ENCODE peak calls at places on chromosome 6, in four cellular contexts. One of them, this sample, is unnamed.

GRCh38 chr6:138563650-138564049 is 64.4 kb upstream of the NHSL1 start:
- DNase-seq in GM12878: no peak
- DNase-seq in K562: no peak
- DNase-seq in HepG2: no peak
- DNase-seq in this sample: no peak

GRCh38 chr6:36204068-36204753 is 7.7 kb downstream of the BRPF3 start:
- DNase-seq in K562: no peak
- DNase-seq in GM12878: peak
- DNase-seq in HepG2: no peak
- DNase-seq in this sample: no peak

GRCh38 chr6:30568245-30568644 is 3.0 kb upstream of the ABCF1 start:
- DNase-seq in K562: peak
- DNase-seq in GM12878: no peak
- DNase-seq in HepG2: no peak
- DNase-seq in this sample: no peak

GRCh38 chr6:39961178-39961577 is 26.9 kb upstream of the MOCS1 start:
- DNase-seq in K562: no peak
- DNase-seq in GM12878: no peak
- DNase-seq in HepG2: no peak
- DNase-seq in this sample: no peak

GRCh38 chr6:132973556-132973993 is 159.2 kb downstream of the RPS12 start:
- DNase-seq in GM12878: no peak
- DNase-seq in K562: no peak
- DNase-seq in HepG2: no peak
- DNase-seq in this sample: no peak

GRCh38 chr6:126662966-126663365 is 323.1 kb downstream of the CENPW start:
- DNase-seq in GM12878: no peak
- DNase-seq in K562: no peak
- DNase-seq in HepG2: no peak
- DNase-seq in this sample: no peak

GRCh38 chr6:150263765-150264415 is 104.9 kb upstream of the IYD start:
- DNase-seq in K562: no peak
- DNase-seq in GM12878: no peak
- DNase-seq in HepG2: no peak
- DNase-seq in this sample: no peak

GRCh38 chr6:43823879-43824740 is 54.1 kb downstream of the VEGFA start:
- DNase-seq in GM12878: no peak
- DNase-seq in HepG2: peak
- DNase-seq in K562: peak
- DNase-seq in this sample: no peak

GRCh38 chr6:125789576-125790402 is 971 bp upstream of the NCOA7 start:
- DNase-seq in HepG2: peak
- DNase-seq in GM12878: no peak
- DNase-seq in K562: peak
- DNase-seq in this sample: no peak

GRCh38 chr6:98831057-98832031 is 3.0 kb upstream of the POU3F2 start:
- DNase-seq in HepG2: no peak
- DNase-seq in K562: no peak
- DNase-seq in GM12878: no peak
- DNase-seq in this sample: peak

GRCh38 chr6:61193771-61194170 is 1092.3 kb downstream of the KHDRBS2 start:
- DNase-seq in GM12878: no peak
- DNase-seq in HepG2: no peak
- DNase-seq in K562: no peak
- DNase-seq in this sample: no peak

GRCh38 chr6:73665686-73666319 is 12.0 kb upstream of the SLC17A5 start:
- DNase-seq in K562: no peak
- DNase-seq in GM12878: no peak
- DNase-seq in HepG2: no peak
- DNase-seq in this sample: no peak

GRCh38 chr6:126195625-126196236 is 144.2 kb upstream of the CENPW start:
- DNase-seq in GM12878: no peak
- DNase-seq in HepG2: no peak
- DNase-seq in K562: peak
- DNase-seq in this sample: no peak

GRCh38 chr6:36885461-36886401 is at the start of gene C6orf89:
- DNase-seq in GM12878: peak
- DNase-seq in HepG2: peak
- DNase-seq in K562: peak
- DNase-seq in this sample: peak

GRCh38 chr6:159916237-159916636 is 25.4 kb downstream of the MAS1 start:
- DNase-seq in HepG2: no peak
- DNase-seq in GM12878: no peak
- DNase-seq in K562: no peak
- DNase-seq in this sample: no peak

GRCh38 chr6:109714156-109714555 is 23.1 kb downstream of the FIG4 start:
- DNase-seq in HepG2: no peak
- DNase-seq in K562: no peak
- DNase-seq in GM12878: no peak
- DNase-seq in this sample: no peak

GRCh38 chr6:73024598-73024997 is 200.7 kb downstream of the KHDC1L start:
- DNase-seq in GM12878: no peak
- DNase-seq in HepG2: no peak
- DNase-seq in K562: no peak
- DNase-seq in this sample: no peak

DNA sequence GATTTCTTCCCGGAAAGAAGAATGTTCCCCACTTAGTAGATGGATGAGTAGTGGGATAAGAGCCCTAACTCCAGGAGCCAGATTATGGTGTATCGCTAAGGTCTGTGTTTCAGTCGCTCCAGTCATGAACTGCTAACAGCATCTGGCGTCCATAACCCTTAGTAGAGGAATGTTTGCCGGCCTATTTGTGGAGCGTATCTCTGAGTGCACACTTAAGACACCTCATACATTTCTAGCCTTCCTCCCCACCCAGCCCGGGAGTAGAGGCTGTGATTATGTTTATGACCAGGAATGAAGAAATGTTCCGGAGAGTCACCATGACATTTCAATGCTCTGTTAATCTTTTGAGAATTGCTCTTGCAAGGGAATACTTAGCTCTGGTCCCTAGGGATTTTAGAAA is 251.1 kb upstream of the SOX4 start:
- DNase-seq in K562: no peak
- DNase-seq in GM12878: no peak
- DNase-seq in HepG2: no peak
- DNase-seq in this sample: no peak
- TF ChIP-seq CEBPB in K562: no peak
- TF ChIP-seq CEBPB in GM12878: no peak
- TF ChIP-seq CEBPB in HepG2: no peak
- TF ChIP-seq CEBPB in this sample: no peak

DNA sequence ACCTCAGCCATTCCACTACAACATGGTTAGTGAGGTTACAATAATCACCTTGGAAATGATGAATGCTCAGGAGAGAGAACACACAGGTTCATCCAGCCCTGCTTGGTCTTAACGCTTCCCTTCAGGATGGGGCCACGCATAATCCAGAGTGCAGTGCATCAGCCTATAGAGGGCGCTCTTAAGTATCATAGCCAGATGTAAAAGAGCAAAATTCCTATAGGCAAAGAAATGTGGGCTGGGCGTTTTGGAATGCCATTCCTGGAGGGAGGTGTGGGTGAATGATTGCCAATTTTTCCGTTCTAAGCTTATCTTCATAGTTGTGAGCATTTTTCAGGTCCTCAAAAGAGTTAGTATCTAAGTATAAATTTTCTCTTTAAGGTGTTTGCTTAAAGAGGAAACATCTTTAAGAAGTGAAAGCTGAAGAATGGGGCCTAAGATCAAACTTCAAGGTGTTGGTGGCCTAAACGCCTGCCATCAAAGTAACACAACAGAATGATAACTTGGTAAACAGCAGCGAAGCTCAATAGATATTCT is 1.8 kb downstream of the RIPOR2 start:
- DNase-seq in K562: peak
- DNase-seq in GM12878: no peak
- DNase-seq in HepG2: peak
- DNase-seq in this sample: peak
- TF ChIP-seq HDAC6 in K562: no peak
- TF ChIP-seq HDAC6 in GM12878: no peak
- TF ChIP-seq HDAC6 in HepG2: no peak
- TF ChIP-seq HDAC6 in this sample: no peak

GRCh38 chr6:12656841-12657435 is 59.6 kb upstream of the PHACTR1 start:
- DNase-seq in HepG2: no peak
- DNase-seq in K562: no peak
- DNase-seq in GM12878: no peak
- DNase-seq in this sample: no peak
- TF ChIP-seq CEBPB in HepG2: no peak
- TF ChIP-seq CEBPB in K562: no peak
- TF ChIP-seq CEBPB in GM12878: no peak
- TF ChIP-seq CEBPB in this sample: no peak

GRCh38 chr6:157929076-157929475 is 52.6 kb upstream of the SYNJ2 start:
- DNase-seq in K562: no peak
- DNase-seq in HepG2: no peak
- DNase-seq in GM12878: no peak
- DNase-seq in this sample: no peak

GRCh38 chr6:157929765-157930319 is 51.8 kb upstream of the SYNJ2 start:
- DNase-seq in K562: no peak
- DNase-seq in HepG2: no peak
- DNase-seq in GM12878: no peak
- DNase-seq in this sample: no peak

GRCh38 chr6:157925771-157926170 is 55.9 kb upstream of the SYNJ2 start:
- DNase-seq in HepG2: no peak
- DNase-seq in K562: no peak
- DNase-seq in GM12878: no peak
- DNase-seq in this sample: no peak

DNA sequence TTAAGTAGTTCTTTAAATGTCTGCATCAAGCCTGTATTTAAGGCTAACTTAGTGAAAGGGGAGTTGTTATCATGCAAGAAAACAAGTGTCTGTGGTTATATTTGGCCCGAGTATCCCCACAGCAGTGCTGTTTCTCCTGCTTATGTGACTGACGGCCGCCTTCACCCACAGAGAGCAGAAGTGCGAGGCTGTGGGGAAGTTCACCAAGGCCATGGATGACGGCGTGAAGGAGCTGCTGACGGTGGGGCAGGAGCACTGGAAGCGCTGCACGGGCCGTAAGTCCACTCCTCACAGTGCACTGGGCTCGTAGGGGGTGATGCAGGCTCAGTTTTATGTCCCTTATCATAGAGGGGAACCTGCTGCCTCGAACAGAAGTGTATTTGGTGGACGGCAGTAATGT is 53.2 kb upstream of the SYNJ2 start:
- DNase-seq in HepG2: no peak
- DNase-seq in K562: no peak
- DNase-seq in GM12878: no peak
- DNase-seq in this sample: no peak
- TF ChIP-seq HDAC6 in HepG2: no peak
- TF ChIP-seq HDAC6 in K562: no peak
- TF ChIP-seq HDAC6 in GM12878: no peak
- TF ChIP-seq HDAC6 in this sample: no peak

DNA sequence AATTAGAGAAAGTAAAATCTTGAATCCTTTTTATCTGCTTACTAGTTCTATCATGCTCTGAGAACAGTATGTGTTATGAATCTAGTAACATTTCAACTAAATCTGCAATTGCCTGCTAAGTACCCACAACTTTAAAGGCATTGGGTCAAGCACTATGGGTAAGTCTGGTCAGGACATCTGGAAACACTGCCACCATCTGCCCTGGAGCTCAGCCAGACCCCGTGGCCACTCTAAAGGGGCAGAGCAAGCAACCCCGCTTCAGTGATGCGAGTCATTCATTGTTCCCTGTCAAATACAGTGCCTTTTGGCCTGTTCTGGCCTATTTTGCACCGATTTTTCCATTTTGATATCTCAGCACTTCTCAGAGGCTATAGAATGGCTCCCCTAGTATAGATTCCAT is 33.7 kb downstream of the TSPYL4 start:
- DNase-seq in K562: peak
- DNase-seq in HepG2: no peak
- DNase-seq in GM12878: no peak
- DNase-seq in this sample: no peak
- TF ChIP-seq CEBPB in K562: no peak
- TF ChIP-seq CEBPB in HepG2: no peak
- TF ChIP-seq CEBPB in GM12878: no peak
- TF ChIP-seq CEBPB in this sample: no peak

GRCh38 chr6:63844287-63844686 is 208.7 kb downstream of the PHF3 start:
- DNase-seq in K562: no peak
- DNase-seq in GM12878: no peak
- DNase-seq in HepG2: no peak
- DNase-seq in this sample: no peak

GRCh38 chr6:63839485-63839884 is 203.9 kb downstream of the PHF3 start:
- DNase-seq in K562: no peak
- DNase-seq in HepG2: no peak
- DNase-seq in GM12878: no peak
- DNase-seq in this sample: no peak
- TF ChIP-seq HDAC6 in K562: no peak
- TF ChIP-seq HDAC6 in HepG2: no peak
- TF ChIP-seq HDAC6 in GM12878: no peak
- TF ChIP-seq HDAC6 in this sample: no peak

GRCh38 chr6:128882560-128882959 is 378 bp upstream of the LAMA2 start:
- DNase-seq in K562: no peak
- DNase-seq in HepG2: no peak
- DNase-seq in GM12878: no peak
- DNase-seq in this sample: no peak

GRCh38 chr6:128885381-128885780 is 2.4 kb downstream of the LAMA2 start:
- DNase-seq in HepG2: no peak
- DNase-seq in K562: no peak
- DNase-seq in GM12878: no peak
- DNase-seq in this sample: no peak

GRCh38 chr6:128888444-128889175 is 5.7 kb downstream of the LAMA2 start:
- DNase-seq in HepG2: no peak
- DNase-seq in K562: no peak
- DNase-seq in GM12878: no peak
- DNase-seq in this sample: no peak

DNA sequence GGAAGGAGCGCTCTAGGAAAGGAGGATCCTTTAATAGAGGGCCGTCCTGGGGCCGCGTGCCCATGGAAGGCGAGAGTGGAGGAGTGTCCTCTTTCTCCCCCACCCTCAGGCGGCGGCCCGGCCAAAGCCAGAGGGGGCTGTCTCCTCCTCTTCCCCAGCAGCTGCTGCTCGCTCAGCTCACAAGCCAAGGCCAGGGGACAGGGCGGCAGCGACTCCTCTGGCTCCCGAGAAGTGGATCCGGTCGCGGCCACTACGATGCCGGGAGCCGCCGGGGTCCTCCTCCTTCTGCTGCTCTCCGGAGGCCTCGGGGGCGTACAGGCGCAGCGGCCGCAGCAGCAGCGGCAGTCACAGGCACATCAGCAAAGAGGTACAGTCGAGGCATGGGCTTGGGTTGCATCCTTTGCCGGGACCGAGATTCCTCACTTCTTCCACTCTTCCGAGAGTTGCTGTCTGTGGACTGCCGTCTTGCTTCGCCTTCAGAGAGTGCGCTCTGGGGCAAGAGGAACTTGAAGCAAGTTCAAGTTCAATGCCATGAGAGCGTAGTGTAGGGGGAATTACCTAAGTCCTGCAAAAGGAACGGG is at the start of gene LAMA2:
- DNase-seq in HepG2: peak
- DNase-seq in GM12878: no peak
- DNase-seq in K562: no peak
- DNase-seq in this sample: peak
- TF ChIP-seq CEBPB in HepG2: no peak
- TF ChIP-seq CEBPB in GM12878: no peak
- TF ChIP-seq CEBPB in K562: no peak
- TF ChIP-seq CEBPB in this sample: no peak

DNA sequence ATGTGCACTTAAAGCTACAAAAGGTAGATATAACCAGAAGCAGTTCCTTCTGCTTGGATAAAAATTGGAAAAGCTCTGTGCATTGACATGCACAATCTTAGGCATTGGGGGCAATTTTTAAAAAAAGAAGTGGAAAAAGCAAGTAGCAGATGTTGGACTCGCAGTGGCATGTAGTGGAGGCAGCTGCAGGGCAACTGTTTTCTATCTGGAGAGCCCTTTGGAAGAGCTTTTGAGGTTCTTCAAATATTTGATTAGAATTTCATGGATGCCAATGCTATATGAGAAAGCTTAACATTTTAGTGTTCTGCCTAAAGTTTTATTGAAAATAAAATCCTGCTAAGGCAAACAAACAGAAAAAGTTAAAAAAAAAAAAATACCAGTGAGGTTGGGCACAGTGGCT is 388.3 kb upstream of the RNF217 start:
- DNase-seq in GM12878: no peak
- DNase-seq in HepG2: no peak
- DNase-seq in K562: no peak
- DNase-seq in this sample: no peak
- TF ChIP-seq HDAC6 in GM12878: no peak
- TF ChIP-seq HDAC6 in HepG2: no peak
- TF ChIP-seq HDAC6 in K562: no peak
- TF ChIP-seq HDAC6 in this sample: no peak